ENCODE peak calls at places on chromosomes 6 and 20, in ten cellular contexts. H is GM23338, R is body of pancreas, B is neural progenitor cell, S is hepatocyte, N is left ventricle myocardium inferior, C is OCI-LY7, I is MM.1S, E is astrocyte, O is lower lobe of right lung. J is an unnamed sample.
A peak's percentile ranks its signal among the peaks of the same experiment; 100 is the strongest.

GRCh38 chr6:127515234-127515793 is 3.8 kb downstream of the MTCL3 start:
- DNase-seq in H (peak; percentile 85), R (no peak), B (peak; percentile 73), S (peak; percentile 44), N (no peak), C (peak; percentile 34), I (no peak), E (peak; percentile 10), O (no peak), J (no peak)

GRCh38 chr20:59692139-59692538 is 87.8 kb downstream of the PHACTR3 start:
- DNase-seq in H (no peak), R (no peak), B (no peak), S (no peak), N (peak; percentile 26), C (no peak), I (no peak), E (no peak), O (no peak), J (no peak)

GRCh38 chr6:3414704-3415453 is 42.0 kb downstream of the SLC22A23 start:
- DNase-seq in H (peak; percentile 76), R (no peak), B (no peak), S (peak; percentile 79), N (no peak), C (no peak), I (peak; percentile 52), E (peak; percentile 86), O (peak; percentile 64), J (no peak)

GRCh38 chr6:157823523-157824370 is 701 bp downstream of the SNX9 start:
- DNase-seq in H (peak; percentile 49), R (peak; percentile 66), B (peak; percentile 52), S (peak; percentile 79), N (peak; percentile 24), C (no peak), I (no peak), E (peak; percentile 76), O (peak; percentile 51), J (peak; percentile 47)

GRCh38 chr6:5334341-5334740 is 73.0 kb downstream of the FARS2 start:
- DNase-seq in H (no peak), R (no peak), B (no peak), S (no peak), N (no peak), C (no peak), I (no peak), E (peak; percentile 22), O (no peak), J (no peak)

GRCh38 chr20:25421107-25421506 is 13.6 kb downstream of the GINS1 start:
- DNase-seq in H (no peak), R (no peak), B (no peak), S (no peak), N (no peak), C (no peak), I (no peak), E (no peak), O (no peak), J (no peak)

GRCh38 chr20:39630215-39630614 is 668.1 kb downstream of the DHX35 start:
- DNase-seq in H (no peak), R (no peak), B (no peak), S (peak; percentile 23), N (no peak), C (no peak), I (no peak), E (no peak), O (no peak), J (no peak)

GRCh38 chr6:150939399-150939798 is 73.9 kb downstream of the MTHFD1L start:
- DNase-seq in H (no peak), R (no peak), B (no peak), S (no peak), N (no peak), C (no peak), I (no peak), E (no peak), O (no peak), J (no peak)

DNA sequence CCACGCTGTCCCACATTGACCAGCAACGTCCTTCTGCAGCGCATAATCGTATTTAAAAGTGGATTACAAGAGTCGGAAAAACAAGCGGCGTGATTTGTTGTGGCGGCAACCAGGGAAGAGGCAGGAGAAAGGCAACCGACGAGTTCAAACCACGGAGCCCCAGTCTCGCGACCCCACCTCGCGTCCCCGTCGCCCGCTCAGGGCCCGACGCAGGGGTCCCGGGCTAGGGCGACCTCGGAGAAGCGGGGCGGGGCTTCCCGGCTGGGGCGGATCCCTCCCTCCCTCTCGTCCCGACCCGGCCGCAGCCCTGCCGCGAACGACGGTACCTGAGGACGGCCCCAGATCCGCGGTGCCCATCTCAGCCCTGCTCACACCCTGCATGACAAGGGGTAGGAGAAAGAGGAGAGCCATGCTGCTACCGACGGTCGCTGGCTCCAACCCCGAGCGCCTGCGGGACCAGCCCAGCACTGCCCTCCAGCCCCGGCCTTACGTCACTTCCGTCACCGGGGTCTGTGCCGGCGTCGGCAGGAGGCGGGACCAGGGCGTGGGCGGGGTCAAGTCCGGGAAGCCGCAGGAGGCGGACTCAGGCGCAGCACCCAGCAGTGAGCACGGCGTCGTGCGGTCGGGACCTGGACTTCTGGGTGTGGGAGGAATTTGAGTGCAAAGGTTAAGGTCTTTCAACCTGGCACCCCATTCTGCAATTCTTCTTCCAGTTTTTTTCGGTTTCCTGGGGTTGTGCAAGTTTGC is at the start of gene IFNGR1:
- DNase-seq in H (peak; percentile 96), R (peak; percentile 98), B (peak; percentile 93), S (peak; percentile 98), N (peak; percentile 98), C (peak; percentile 93), I (peak; percentile 92), E (peak; percentile 81), O (peak; percentile 99), J (peak; percentile 99)
- H3K4me1 ChIP-seq in H (peaks cover 13% of the 10 kb centered on the region), R (peaks cover 46% of the 10 kb centered on the region), B (peaks cover 9% of the 10 kb centered on the region), S (peaks cover 26% of the 10 kb centered on the region), N (peaks cover 90% of the 10 kb centered on the region), C (peaks cover 69% of the 10 kb centered on the region), I (peaks cover 12% of the 10 kb centered on the region), E (peaks cover 12% of the 10 kb centered on the region), O (peaks cover 78% of the 10 kb centered on the region), J (peaks cover 87% of the 10 kb centered on the region)

GRCh38 chr6:56841372-56841749 is 113.5 kb upstream of the BEND6 start:
- DNase-seq in H (no peak), R (no peak), B (no peak), S (no peak), N (no peak), C (no peak), I (no peak), E (no peak), O (no peak), J (no peak)

GRCh38 chr6:56838965-56839364 is 115.9 kb upstream of the BEND6 start:
- DNase-seq in H (no peak), R (no peak), B (no peak), S (no peak), N (no peak), C (no peak), I (no peak), E (no peak), O (no peak), J (no peak)

GRCh38 chr6:56839533-56840183 is 115.2 kb upstream of the BEND6 start:
- DNase-seq in H (no peak), R (no peak), B (no peak), S (no peak), N (no peak), C (no peak), I (no peak), E (no peak), O (no peak), J (no peak)

GRCh38 chr6:56841751-56842150 is 113.2 kb upstream of the BEND6 start:
- DNase-seq in H (no peak), R (no peak), B (no peak), S (no peak), N (no peak), C (no peak), I (no peak), E (no peak), O (no peak), J (no peak)

GRCh38 chr6:56840467-56841371 is 114.2 kb upstream of the BEND6 start:
- DNase-seq in H (no peak), R (no peak), B (no peak), S (peak; percentile 30), N (no peak), C (no peak), I (no peak), E (peak; percentile 86), O (no peak), J (no peak)
- H3K27ac ChIP-seq in H (no peak overlapping the region), R (no peak overlapping the region), B (no peak overlapping the region), S (peak overlapping the region; percentile 72), N (peak overlapping the region; percentile 94), C (no peak overlapping the region), I (no peak overlapping the region), E (peak overlapping the region; percentile 89), O (peak overlapping the region; percentile 56), J (peak overlapping the region; percentile 88)

GRCh38 chr6:136037885-136038460 is 186.5 kb downstream of the PDE7B start:
- DNase-seq in H (no peak), R (peak; percentile 13), B (no peak), S (peak; percentile 21), N (peak; percentile 55), C (no peak), I (no peak), E (peak; percentile 56), O (no peak), J (peak; percentile 48)
- TF ChIP-seq CTCF in H (no peak), R (peak; percentile 9), B (no peak), S (no peak), N (peak; percentile 56), C (no peak), I (no peak), E (no peak), O (peak; percentile 11), J (peak; percentile 51)

GRCh38 chr6:167493310-167493709 is 168.4 kb downstream of the TTLL2 start:
- DNase-seq in H (no peak), R (no peak), B (no peak), S (no peak), N (no peak), C (no peak), I (no peak), E (no peak), O (no peak), J (no peak)

GRCh38 chr6:167492096-167492449 is 167.2 kb downstream of the TTLL2 start:
- DNase-seq in H (no peak), R (no peak), B (no peak), S (peak; percentile 53), N (peak; percentile 43), C (no peak), I (no peak), E (no peak), O (peak; percentile 70), J (peak; percentile 43)

GRCh38 chr6:167495506-167496391 is 170.9 kb downstream of the TTLL2 start:
- DNase-seq in H (no peak), R (no peak), B (peak; percentile 33), S (no peak), N (no peak), C (no peak), I (no peak), E (no peak), O (no peak), J (peak; percentile 18)

GRCh38 chr6:167494698-167495435 is 170.0 kb downstream of the TTLL2 start:
- DNase-seq in H (no peak), R (no peak), B (no peak), S (no peak), N (no peak), C (no peak), I (no peak), E (no peak), O (no peak), J (peak; percentile 39)

DNA sequence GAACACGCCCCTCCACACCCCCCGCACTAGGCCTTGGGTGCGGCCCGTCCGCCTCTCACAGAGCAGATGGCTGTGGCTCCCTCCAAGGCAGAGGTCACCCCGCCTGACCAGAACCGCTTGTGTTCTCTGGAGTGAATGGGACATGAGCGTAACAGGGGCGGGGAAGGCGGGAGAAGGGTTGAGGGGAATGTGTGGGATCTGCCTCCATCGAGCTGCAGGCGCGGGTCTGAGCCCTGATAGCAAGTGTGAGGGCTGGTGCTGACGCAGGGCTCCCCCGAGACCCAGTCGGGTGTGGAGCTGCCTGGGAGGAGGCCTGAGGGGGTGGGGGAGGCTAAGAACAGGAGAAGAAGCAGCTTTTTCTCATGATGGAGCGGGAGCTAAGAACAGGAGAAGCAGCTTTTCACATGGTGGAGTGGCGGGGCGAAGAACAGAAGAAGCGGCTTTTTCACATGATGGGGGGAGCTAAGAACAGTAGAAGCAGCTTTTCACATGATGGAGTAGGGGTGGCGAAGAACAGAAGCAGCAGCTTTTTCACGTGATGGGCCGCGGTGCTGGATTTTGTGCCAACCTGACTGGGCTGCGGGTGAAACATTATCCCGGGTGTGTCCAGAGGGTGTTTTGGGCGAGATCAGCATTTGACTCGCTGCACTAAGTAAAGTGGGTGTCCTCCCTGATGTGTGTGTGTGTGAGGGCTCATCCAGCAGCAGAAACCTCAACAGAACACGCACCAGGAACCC is 169.2 kb downstream of the TTLL2 start:
- DNase-seq in H (no peak), R (no peak), B (no peak), S (no peak), N (peak; percentile 73), C (no peak), I (no peak), E (no peak), O (no peak), J (peak; percentile 84)
- H3K4me1 ChIP-seq in H (peaks cover 6% of the 10 kb centered on the region), R (no peaks in the 10 kb centered on the region), B (peaks cover 30% of the 10 kb centered on the region), S (peaks cover 28% of the 10 kb centered on the region), N (peaks cover 33% of the 10 kb centered on the region), C (no peaks in the 10 kb centered on the region), I (no peaks in the 10 kb centered on the region), E (no peaks in the 10 kb centered on the region), O (peaks cover 11% of the 10 kb centered on the region), J (no peaks in the 10 kb centered on the region)